ENCODE peak calls at places on chromosome 1, in six cellular contexts. Q, T, Z, M, I and Y are unnamed samples.

GRCh38 chr1:222791006-222791710 is 23.7 kb upstream of the DISP1 start:
- DNase-seq in Q (no peak), T (no peak), Z (no peak), M (no peak), I (peak), Y (no peak)

GRCh38 chr1:246166841-246167240 is 340.2 kb downstream of the SMYD3 start:
- DNase-seq in Q (no peak), T (no peak), Z (no peak), M (no peak), I (no peak), Y (no peak)

GRCh38 chr1:13651279-13651678 is 48.7 kb upstream of the PRDM2 start:
- DNase-seq in Q (peak), T (peak), Z (no peak), M (no peak), I (peak), Y (no peak)

GRCh38 chr1:152961201-152961891 is 9.1 kb upstream of the SPRR4 start:
- DNase-seq in Q (no peak), T (no peak), Z (no peak), M (no peak), I (no peak), Y (no peak)

GRCh38 chr1:24151175-24151533 is 8.2 kb upstream of the IL22RA1 start:
- DNase-seq in Q (no peak), T (no peak), Z (peak), M (no peak), I (no peak), Y (no peak)

GRCh38 chr1:38964140-38964548 is 22.5 kb upstream of the RHBDL2 start:
- DNase-seq in Q (no peak), T (no peak), Z (no peak), M (no peak), I (no peak), Y (no peak)

GRCh38 chr1:79373481-79374132 is 367.1 kb upstream of the ADGRL4 start:
- DNase-seq in Q (peak), T (no peak), Z (peak), M (no peak), I (peak), Y (peak)

GRCh38 chr1:20716232-20716631 is 1.6 kb downstream of the KIF17 start:
- DNase-seq in Q (no peak), T (no peak), Z (no peak), M (no peak), I (no peak), Y (no peak)

GRCh38 chr1:65175171-65176070 is 27.4 kb downstream of the AK4 start:
- DNase-seq in Q (peak), T (peak), Z (no peak), M (peak), I (peak), Y (no peak)

GRCh38 chr1:16324456-16324890 is 27.8 kb downstream of the FBXO42 start:
- DNase-seq in Q (peak), T (peak), Z (no peak), M (no peak), I (peak), Y (no peak)

GRCh38 chr1:68608289-68608688 is 111.4 kb upstream of the DEPDC1 start:
- DNase-seq in Q (no peak), T (no peak), Z (no peak), M (no peak), I (no peak), Y (no peak)

DNA sequence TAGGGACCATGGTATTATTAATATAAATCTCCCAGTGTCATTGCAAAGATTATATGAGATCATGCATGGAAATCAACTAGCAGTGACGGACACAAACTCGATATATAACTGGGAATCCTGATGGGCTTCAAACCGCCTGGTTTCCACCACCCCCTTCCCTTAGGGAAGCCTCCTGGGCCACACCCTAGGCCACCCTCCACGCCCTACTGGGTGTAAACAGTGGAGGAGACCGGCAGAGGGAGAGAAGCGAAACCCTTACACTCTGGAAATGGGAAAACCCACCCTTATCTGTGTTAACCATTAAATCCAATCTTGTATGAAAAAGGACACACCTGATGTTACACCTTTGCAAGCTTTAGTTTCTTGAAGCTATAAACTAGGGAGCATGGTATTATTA is 591 bp upstream of the ZNHIT6 start:
- DNase-seq in Q (no peak), T (no peak), Z (no peak), M (no peak), I (no peak), Y (no peak)
- H3K4me3 ChIP-seq in Q (peak), T (peak), Z (peak), M (peak), I (peak), Y (peak)

GRCh38 chr1:40593449-40594186 is 62.2 kb downstream of the ZNF684 start:
- DNase-seq in Q (no peak), T (no peak), Z (no peak), M (no peak), I (no peak), Y (no peak)

GRCh38 chr1:40594187-40594531 is 62.7 kb downstream of the ZNF684 start:
- DNase-seq in Q (no peak), T (no peak), Z (no peak), M (no peak), I (no peak), Y (no peak)

GRCh38 chr1:40592107-40592773 is 60.8 kb downstream of the ZNF684 start:
- DNase-seq in Q (peak), T (peak), Z (no peak), M (peak), I (peak), Y (no peak)

GRCh38 chr1:40595623-40596022 is 64.2 kb downstream of the ZNF684 start:
- DNase-seq in Q (no peak), T (no peak), Z (no peak), M (no peak), I (no peak), Y (no peak)
- TF ChIP-seq CTCF in Q (no peak), T (no peak), Z (no peak), M (no peak), I (no peak), Y (no peak)

DNA sequence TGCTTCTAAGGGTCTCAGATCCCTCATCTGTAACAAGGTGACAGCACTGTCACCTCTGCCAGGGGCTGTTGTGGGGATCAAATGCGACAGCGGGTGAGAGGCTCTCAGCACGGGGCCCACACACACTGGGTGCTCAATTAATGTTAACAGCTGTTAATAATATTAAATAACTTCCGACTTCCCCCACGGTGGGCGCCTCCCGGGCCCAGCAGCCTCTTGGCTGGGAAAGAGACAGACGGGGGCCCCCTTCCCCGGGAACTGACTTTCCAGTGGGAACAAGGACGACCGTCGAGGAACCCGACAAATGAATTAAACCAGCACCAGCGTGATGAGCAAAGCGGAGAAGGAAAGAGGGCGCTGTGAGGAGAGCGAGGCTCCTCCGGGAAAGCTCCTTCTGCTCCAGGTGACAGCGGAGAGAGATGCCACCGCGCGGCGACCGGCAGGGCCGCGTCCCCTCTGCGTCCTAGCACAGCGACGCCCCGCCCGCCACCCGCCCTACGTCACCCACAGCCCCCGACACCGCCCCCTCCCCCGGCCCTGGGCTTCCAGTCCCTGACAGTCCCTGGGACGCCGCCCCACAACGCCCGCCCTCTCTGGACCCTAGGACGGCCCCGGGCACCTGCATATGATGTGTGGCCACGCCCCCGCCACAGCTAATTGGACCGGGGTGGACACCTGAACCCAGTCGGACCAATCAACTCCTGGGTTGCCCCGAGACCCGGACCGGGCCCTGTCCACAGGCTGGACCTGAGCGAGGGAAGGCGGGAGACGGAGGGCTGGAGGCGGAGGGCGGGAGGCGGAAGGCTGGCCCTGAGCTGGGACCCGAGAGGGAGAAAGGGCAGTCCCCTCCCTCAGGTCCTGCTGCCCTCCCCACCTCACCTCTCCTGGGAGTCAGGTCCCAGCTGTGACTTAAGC is 38.2 kb downstream of the MATN1 start:
- DNase-seq in Q (no peak), T (peak), Z (no peak), M (peak), I (no peak), Y (peak)
- H3K4me3 ChIP-seq in Q (no peak), T (peak), Z (no peak), M (peak), I (no peak), Y (no peak)

GRCh38 chr1:54107131-54107530 is 45.7 kb downstream of the CDCP2 start:
- DNase-seq in Q (peak), T (no peak), Z (no peak), M (no peak), I (peak), Y (no peak)
- TF ChIP-seq CTCF in Q (peak), T (no peak), Z (no peak), M (no peak), I (peak), Y (no peak)

DNA sequence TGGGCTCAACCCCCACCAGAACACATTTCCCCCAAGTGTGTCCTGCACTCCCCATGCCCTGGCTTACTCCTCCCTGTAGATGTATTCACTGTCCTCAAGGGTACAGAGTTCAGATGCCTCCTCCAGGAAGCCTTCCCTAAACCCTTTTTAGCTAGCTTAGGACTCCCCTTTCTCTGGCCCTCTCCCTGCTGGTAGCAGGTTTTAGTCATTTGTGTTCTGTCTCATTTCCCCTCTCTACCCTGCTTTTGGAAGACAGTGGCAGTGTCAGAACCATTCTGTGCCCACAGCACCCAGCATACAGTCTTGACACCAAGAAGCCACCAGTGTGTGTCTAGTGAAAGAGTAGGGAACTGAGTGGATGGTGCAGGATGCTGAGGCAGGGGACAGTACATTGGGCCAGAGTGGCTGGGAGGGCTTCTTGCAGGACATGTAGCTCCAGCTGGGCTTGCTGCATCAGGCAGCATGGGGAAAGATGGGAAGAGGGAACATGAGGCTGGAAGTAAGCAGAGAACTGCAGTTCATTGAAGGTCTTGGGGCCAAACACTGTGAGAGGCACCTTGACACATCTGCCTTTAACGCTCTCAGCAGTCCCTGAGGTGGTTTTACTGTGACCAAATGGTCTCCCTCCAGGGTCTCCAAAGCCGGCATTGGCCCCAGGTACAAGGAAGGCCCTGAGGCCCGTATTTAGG is 2.5 kb downstream of the FOXO6 start:
- DNase-seq in Q (no peak), T (no peak), Z (no peak), M (no peak), I (no peak), Y (no peak)
- H3K4me3 ChIP-seq in Q (no peak), T (no peak), Z (no peak), M (no peak), I (no peak), Y (no peak)

GRCh38 chr1:31501505-31501904 is 74.8 kb upstream of the TINAGL1 start:
- DNase-seq in Q (no peak), T (peak), Z (peak), M (no peak), I (no peak), Y (no peak)
- TF ChIP-seq CTCF in Q (peak), T (peak), Z (no peak), M (no peak), I (peak), Y (no peak)

DNA sequence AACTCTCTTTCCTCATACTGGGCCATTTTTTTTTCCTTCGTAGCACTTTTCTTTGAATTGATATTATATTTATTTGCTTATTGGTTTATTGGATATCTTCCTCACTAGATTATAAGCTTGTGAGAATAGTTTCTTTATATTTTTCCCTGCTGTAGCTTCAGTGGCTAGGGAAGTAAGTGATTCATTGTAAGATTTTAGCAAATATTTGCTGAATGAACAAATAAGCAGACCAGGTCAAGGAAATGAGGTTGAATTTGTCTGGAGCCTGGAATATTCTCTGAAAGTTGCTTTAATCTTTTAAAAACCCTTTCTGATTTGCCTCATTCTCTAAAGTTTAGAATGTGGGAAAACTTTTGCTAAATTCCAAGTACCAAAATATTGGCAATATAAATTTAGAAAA is 80.2 kb downstream of the RABGAP1L start:
- DNase-seq in Q (no peak), T (no peak), Z (no peak), M (no peak), I (no peak), Y (no peak)
- H3K4me3 ChIP-seq in Q (no peak), T (no peak), Z (no peak), M (no peak), I (no peak), Y (no peak)